ENCODE peak calls at places on chromosomes 16 and 17, in ten cellular contexts. U is tibial nerve, R is gastrocnemius medialis, G is body of pancreas, E is stomach, H is ovary, W is spleen, P is suprapubic skin, J is transverse colon, S is breast epithelium. I is an unnamed sample.
A peak's percentile ranks its signal among the peaks of the same experiment; 100 is the strongest.

GRCh38 chr17:38579934-38580333 is 25.8 kb downstream of the SRCIN1 start:
- DNase-seq in U (no peak), R (no peak), G (peak; percentile 39), E (peak; percentile 34), H (no peak), W (no peak), P (no peak), J (no peak), S (no peak), I (peak; percentile 46)

GRCh38 chr16:58096249-58096648 is 32.9 kb downstream of the CFAP20 start:
- DNase-seq in U (no peak), R (no peak), G (no peak), E (no peak), H (no peak), W (no peak), P (no peak), J (no peak), S (no peak), I (no peak)

GRCh38 chr16:35365675-35366074 is 1906.3 kb downstream of the TP53TG3F start:
- DNase-seq in U (no peak), R (peak; percentile 37), G (no peak), E (no peak), H (no peak), W (no peak), P (no peak), J (no peak), S (no peak), I (no peak)

GRCh38 chr16:24085665-24086064 is 170.5 kb upstream of the CACNG3 start:
- DNase-seq in U (no peak), R (no peak), G (no peak), E (no peak), H (no peak), W (no peak), P (no peak), J (no peak), S (no peak), I (no peak)

GRCh38 chr16:72960101-72960500 is 87.8 kb downstream of the ZFHX3 start:
- DNase-seq in U (no peak), R (no peak), G (no peak), E (no peak), H (no peak), W (no peak), P (no peak), J (no peak), S (no peak), I (no peak)

GRCh38 chr16:48526058-48526957 is 83.7 kb downstream of the N4BP1 start:
- DNase-seq in U (no peak), R (no peak), G (peak; percentile 67), E (peak; percentile 57), H (no peak), W (peak; percentile 69), P (peak; percentile 28), J (peak; percentile 81), S (no peak), I (no peak)

GRCh38 chr16:57634171-57634570 is 5.7 kb downstream of the ADGRG1 start:
- DNase-seq in U (no peak), R (no peak), G (no peak), E (no peak), H (no peak), W (no peak), P (no peak), J (no peak), S (no peak), I (no peak)

GRCh38 chr16:84785843-84786538 is 33.8 kb upstream of the CRISPLD2 start:
- DNase-seq in U (no peak), R (peak; percentile 9), G (peak; percentile 81), E (peak; percentile 91), H (peak; percentile 67), W (peak; percentile 66), P (peak; percentile 61), J (peak; percentile 55), S (no peak), I (peak; percentile 69)

GRCh38 chr17:18191967-18192366 is 8.3 kb downstream of the ALKBH5 start:
- DNase-seq in U (no peak), R (no peak), G (no peak), E (no peak), H (no peak), W (no peak), P (no peak), J (no peak), S (no peak), I (no peak)

GRCh38 chr17:18195246-18195645 is 11.6 kb downstream of the ALKBH5 start:
- DNase-seq in U (no peak), R (no peak), G (no peak), E (no peak), H (no peak), W (no peak), P (no peak), J (no peak), S (no peak), I (no peak)

GRCh38 chr17:18197535-18198194 is 14.0 kb downstream of the ALKBH5 start:
- DNase-seq in U (no peak), R (no peak), G (no peak), E (no peak), H (no peak), W (no peak), P (no peak), J (no peak), S (no peak), I (no peak)

GRCh38 chr17:18194394-18194793 is 10.8 kb downstream of the ALKBH5 start:
- DNase-seq in U (no peak), R (no peak), G (no peak), E (no peak), H (no peak), W (no peak), P (no peak), J (no peak), S (no peak), I (no peak)

GRCh38 chr17:18194804-18195203 is 11.2 kb downstream of the ALKBH5 start:
- DNase-seq in U (no peak), R (no peak), G (no peak), E (no peak), H (no peak), W (no peak), P (no peak), J (no peak), S (no peak), I (no peak)
- TF ChIP-seq POLR2A in U (no peak), R (no peak), G (no peak), E (no peak), H (no peak), W (no peak), P (no peak), J (no peak), S (no peak), I (no peak)

DNA sequence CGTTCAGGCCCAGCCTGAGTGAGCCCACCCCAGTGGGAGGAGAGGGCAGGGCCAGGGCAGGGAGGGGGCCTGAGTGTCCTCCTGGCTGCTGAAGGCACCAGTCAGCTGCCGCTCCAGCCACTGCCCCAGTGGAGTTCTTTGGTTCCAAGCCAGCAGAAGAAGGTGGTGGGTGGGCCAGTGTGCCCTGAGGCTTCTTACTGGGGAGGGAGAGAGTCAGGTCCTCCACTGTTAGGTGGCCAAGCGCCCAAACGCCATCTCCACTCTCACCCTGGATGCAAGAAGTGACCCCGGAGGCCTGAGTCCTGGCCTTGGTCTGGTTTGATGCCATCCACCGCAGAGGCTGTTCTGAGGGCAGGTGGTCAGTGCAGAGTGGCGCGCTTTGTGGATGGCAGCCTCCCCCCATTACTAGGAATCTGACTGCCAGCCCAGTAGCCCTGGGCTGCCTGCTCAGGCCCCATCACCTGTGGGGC is 2.2 kb downstream of the RNF213 start:
- DNase-seq in U (no peak), R (no peak), G (no peak), E (no peak), H (peak; percentile 48), W (no peak), P (no peak), J (no peak), S (no peak), I (no peak)
- H3K27ac ChIP-seq in U (peak overlapping the region; percentile 97), R (peak overlapping the region; percentile 98), G (peak overlapping the region; percentile 72), E (peak overlapping the region; percentile 99), H (no peak overlapping the region), W (peak overlapping the region; percentile 97), P (peak overlapping the region; percentile 97), J (peak overlapping the region; percentile 99), S (peak overlapping the region; percentile 95), I (peak overlapping the region; percentile 99)

GRCh38 chr17:41621916-41622315 is 2.5 kb downstream of the KRT17 start:
- DNase-seq in U (no peak), R (no peak), G (no peak), E (no peak), H (no peak), W (no peak), P (no peak), J (no peak), S (peak; percentile 12), I (no peak)

GRCh38 chr17:41627316-41628072 is 3.1 kb upstream of the KRT17 start:
- DNase-seq in U (no peak), R (no peak), G (no peak), E (no peak), H (peak; percentile 8), W (peak; percentile 58), P (peak; percentile 54), J (no peak), S (peak; percentile 35), I (no peak)

GRCh38 chr17:41629316-41629715 is 4.9 kb upstream of the KRT17 start:
- DNase-seq in U (no peak), R (no peak), G (no peak), E (no peak), H (no peak), W (no peak), P (no peak), J (no peak), S (no peak), I (no peak)

GRCh38 chr17:41624208-41625101 is at the start of gene KRT17:
- DNase-seq in U (no peak), R (no peak), G (peak; percentile 43), E (no peak), H (peak; percentile 34), W (peak; percentile 59), P (peak; percentile 75), J (no peak), S (peak; percentile 71), I (no peak)

DNA sequence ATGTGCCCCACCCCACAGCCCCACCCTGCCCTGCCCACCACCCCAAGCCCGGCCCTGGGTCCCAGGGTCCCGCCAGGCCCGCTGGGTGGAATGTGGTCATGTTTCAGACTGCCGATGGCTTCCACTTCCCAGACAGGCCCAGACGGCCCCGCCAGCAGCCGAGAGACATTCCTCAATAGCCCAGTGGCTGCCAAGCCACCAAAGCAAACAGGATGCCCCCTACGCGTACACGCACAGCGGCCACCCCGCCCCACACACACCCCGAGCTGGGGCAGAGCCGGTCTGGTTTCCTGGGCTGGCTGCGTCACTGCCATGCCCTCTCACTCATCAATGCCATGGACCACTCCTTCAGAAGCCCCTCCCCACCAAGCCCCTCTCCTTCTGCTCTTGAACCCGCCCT is 1.2 kb upstream of the KRT17 start:
- DNase-seq in U (no peak), R (no peak), G (peak; percentile 11), E (no peak), H (peak; percentile 34), W (peak; percentile 66), P (peak; percentile 76), J (no peak), S (peak; percentile 63), I (peak; percentile 45)
- TF ChIP-seq POLR2A in U (no peak), R (no peak), G (no peak), E (no peak), H (no peak), W (no peak), P (no peak), J (no peak), S (no peak), I (no peak)

DNA sequence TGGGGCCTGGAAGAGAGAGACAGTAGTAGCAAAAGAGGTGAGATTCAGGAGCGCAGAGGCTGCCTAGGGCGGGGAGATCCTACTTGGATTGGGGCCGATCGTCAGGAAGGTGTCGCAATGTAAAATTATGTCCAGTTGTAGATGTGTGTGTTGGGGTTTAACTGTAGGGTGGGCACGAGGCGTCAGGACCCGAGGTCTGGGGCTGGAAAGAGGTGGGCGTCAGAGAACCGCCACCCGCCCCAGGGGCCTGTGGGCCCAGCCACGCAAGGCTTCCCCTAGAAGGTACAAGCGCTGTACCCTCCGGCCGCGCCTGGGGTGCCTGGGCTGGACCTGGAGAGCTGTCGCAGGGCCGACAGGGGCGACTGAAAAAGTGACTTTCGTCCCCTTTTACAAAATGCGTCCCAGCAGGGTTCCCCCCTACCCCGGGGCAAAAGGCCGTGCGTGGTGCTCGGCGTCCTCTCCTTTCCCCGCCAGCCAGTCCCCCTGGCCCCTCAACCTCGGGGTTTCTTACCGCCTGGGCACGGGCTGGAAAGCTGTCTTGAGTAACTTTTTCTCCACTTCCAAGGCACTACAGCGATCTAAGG is 2.8 kb downstream of the IRX3 start:
- DNase-seq in U (no peak), R (no peak), G (no peak), E (no peak), H (no peak), W (no peak), P (no peak), J (no peak), S (no peak), I (no peak)
- H3K27ac ChIP-seq in U (no peak overlapping the region), R (peak overlapping the region; percentile 86), G (no peak overlapping the region), E (peak overlapping the region; percentile 88), H (no peak overlapping the region), W (no peak overlapping the region), P (peak overlapping the region; percentile 97), J (no peak overlapping the region), S (peak overlapping the region; percentile 97), I (peak overlapping the region; percentile 97)